ENCODE peak calls at places on chromosomes 4 and X, in five cellular contexts. One of them, this sample, is unnamed.

GRCh38 chr4:18464160-18464559 is 442.6 kb upstream of the LCORL start:
- DNase-seq in transverse colon: no peak
- DNase-seq in adrenal gland: no peak
- DNase-seq in IMR-90: no peak
- DNase-seq in GM12892: no peak
- DNase-seq in this sample: no peak

GRCh38 chr4:14831447-14831846 is 170.8 kb upstream of the CPEB2 start:
- DNase-seq in IMR-90: no peak
- DNase-seq in GM12892: no peak
- DNase-seq in adrenal gland: no peak
- DNase-seq in transverse colon: no peak
- DNase-seq in this sample: no peak

GRCh38 chrX:154058207-154058997 is 38.7 kb upstream of the IRAK1 start:
- DNase-seq in transverse colon: no peak
- DNase-seq in GM12892: no peak
- DNase-seq in adrenal gland: no peak
- DNase-seq in IMR-90: no peak
- DNase-seq in this sample: no peak

GRCh38 chrX:27680726-27681125 is 90.6 kb downstream of the DCAF8L2 start:
- DNase-seq in IMR-90: peak; percentile 56
- DNase-seq in transverse colon: no peak
- DNase-seq in GM12892: no peak
- DNase-seq in adrenal gland: no peak
- DNase-seq in this sample: no peak

GRCh38 chr4:183300070-183300469 is 20.0 kb downstream of the CLDN22 start:
- DNase-seq in adrenal gland: no peak
- DNase-seq in GM12892: no peak
- DNase-seq in IMR-90: peak; percentile 75
- DNase-seq in transverse colon: no peak
- DNase-seq in this sample: no peak

GRCh38 chrX:67568769-67569168 is 24.9 kb downstream of the AR start:
- DNase-seq in IMR-90: no peak
- DNase-seq in GM12892: no peak
- DNase-seq in adrenal gland: no peak
- DNase-seq in transverse colon: no peak
- DNase-seq in this sample: no peak

GRCh38 chr4:11748169-11748872 is 319.6 kb upstream of the HS3ST1 start:
- DNase-seq in IMR-90: peak; percentile 87
- DNase-seq in transverse colon: no peak
- DNase-seq in adrenal gland: peak; percentile 32
- DNase-seq in GM12892: no peak
- DNase-seq in this sample: no peak

GRCh38 chr4:150240011-150240410 is 161.8 kb downstream of the DCLK2 start:
- DNase-seq in GM12892: no peak
- DNase-seq in transverse colon: no peak
- DNase-seq in adrenal gland: no peak
- DNase-seq in IMR-90: no peak
- DNase-seq in this sample: no peak

GRCh38 chrX:11151799-11152591 is 40.9 kb downstream of the HCCS start:
- DNase-seq in GM12892: no peak
- DNase-seq in adrenal gland: no peak
- DNase-seq in IMR-90: no peak
- DNase-seq in transverse colon: no peak
- DNase-seq in this sample: no peak

GRCh38 chr4:130479020-130479419 is 1383.1 kb downstream of the C4orf33 start:
- DNase-seq in transverse colon: no peak
- DNase-seq in GM12892: no peak
- DNase-seq in IMR-90: peak; percentile 29
- DNase-seq in adrenal gland: no peak
- DNase-seq in this sample: no peak

GRCh38 chr4:8761824-8762205 is 109.8 kb downstream of the HMX1 start:
- DNase-seq in GM12892: no peak
- DNase-seq in transverse colon: no peak
- DNase-seq in IMR-90: no peak
- DNase-seq in adrenal gland: no peak
- DNase-seq in this sample: no peak

GRCh38 chr4:113270520-113271319 is 221.3 kb downstream of the ANK2 start:
- DNase-seq in adrenal gland: no peak
- DNase-seq in GM12892: no peak
- DNase-seq in IMR-90: no peak
- DNase-seq in transverse colon: no peak
- DNase-seq in this sample: no peak

GRCh38 chr4:8385611-8386010 is 54.9 kb downstream of the ACOX3 start:
- DNase-seq in IMR-90: no peak
- DNase-seq in adrenal gland: peak; percentile 43
- DNase-seq in transverse colon: no peak
- DNase-seq in GM12892: no peak
- DNase-seq in this sample: no peak

GRCh38 chr4:14524236-14524635 is 478.0 kb upstream of the CPEB2 start:
- DNase-seq in IMR-90: no peak
- DNase-seq in transverse colon: no peak
- DNase-seq in GM12892: no peak
- DNase-seq in adrenal gland: no peak
- DNase-seq in this sample: no peak

GRCh38 chr4:112031712-112032328 is 113.4 kb upstream of the FAM241A start:
- DNase-seq in adrenal gland: peak; percentile 33
- DNase-seq in IMR-90: peak; percentile 50
- DNase-seq in transverse colon: peak; percentile 16
- DNase-seq in GM12892: no peak
- DNase-seq in this sample: no peak

GRCh38 chr4:54961357-54961975 is 163.9 kb downstream of the KDR start:
- DNase-seq in IMR-90: peak; percentile 52
- DNase-seq in transverse colon: no peak
- DNase-seq in GM12892: no peak
- DNase-seq in adrenal gland: no peak
- DNase-seq in this sample: no peak

GRCh38 chrX:77505227-77505626 is 58.0 kb downstream of the FGF16 start:
- DNase-seq in transverse colon: no peak
- DNase-seq in adrenal gland: no peak
- DNase-seq in IMR-90: peak; percentile 69
- DNase-seq in GM12892: no peak
- DNase-seq in this sample: no peak

GRCh38 chr4:105140684-105141490 is 5.8 kb upstream of the TET2 start:
- DNase-seq in IMR-90: no peak
- DNase-seq in GM12892: no peak
- DNase-seq in adrenal gland: peak; percentile 41
- DNase-seq in transverse colon: peak; percentile 18
- DNase-seq in this sample: no peak

GRCh38 chr4:127975121-127975770 is 10.0 kb downstream of the ABHD18 start:
- DNase-seq in adrenal gland: no peak
- DNase-seq in IMR-90: peak; percentile 82
- DNase-seq in GM12892: no peak
- DNase-seq in transverse colon: no peak
- DNase-seq in this sample: no peak

GRCh38 chr4:118904935-118905334 is 16.3 kb downstream of the SYNPO2 start:
- DNase-seq in GM12892: no peak
- DNase-seq in transverse colon: no peak
- DNase-seq in adrenal gland: no peak
- DNase-seq in IMR-90: peak; percentile 17
- DNase-seq in this sample: no peak

GRCh38 chr4:25813705-25814104 is 49.1 kb downstream of the SEL1L3 start:
- DNase-seq in IMR-90: peak; percentile 75
- DNase-seq in adrenal gland: peak; percentile 43
- DNase-seq in transverse colon: no peak
- DNase-seq in GM12892: no peak
- DNase-seq in this sample: peak; percentile 17

GRCh38 chr4:84958434-84958833 is 8.1 kb downstream of the WDFY3 start:
- DNase-seq in IMR-90: no peak
- DNase-seq in transverse colon: no peak
- DNase-seq in adrenal gland: no peak
- DNase-seq in GM12892: no peak
- DNase-seq in this sample: no peak

GRCh38 chr4:165600959-165601674 is 222.3 kb downstream of the CPE start:
- DNase-seq in GM12892: no peak
- DNase-seq in adrenal gland: no peak
- DNase-seq in IMR-90: no peak
- DNase-seq in transverse colon: no peak
- DNase-seq in this sample: no peak

GRCh38 chr4:33959519-33959918 is 2284.8 kb downstream of the ARAP2 start:
- DNase-seq in transverse colon: no peak
- DNase-seq in IMR-90: no peak
- DNase-seq in GM12892: no peak
- DNase-seq in adrenal gland: no peak
- DNase-seq in this sample: no peak

GRCh38 chrX:1416965-1417760 is 25.2 kb upstream of the SLC25A6 start:
- DNase-seq in IMR-90: no peak
- DNase-seq in GM12892: no peak
- DNase-seq in adrenal gland: no peak
- DNase-seq in transverse colon: no peak
- DNase-seq in this sample: no peak

GRCh38 chr4:53748328-53748772 is 157.1 kb upstream of the LNX1 start:
- DNase-seq in GM12892: peak; percentile 32
- DNase-seq in adrenal gland: no peak
- DNase-seq in transverse colon: peak; percentile 43
- DNase-seq in IMR-90: no peak
- DNase-seq in this sample: no peak

GRCh38 chr4:88630756-88631155 is 38.5 kb downstream of the HERC3 start:
- DNase-seq in transverse colon: no peak
- DNase-seq in GM12892: no peak
- DNase-seq in IMR-90: peak; percentile 80
- DNase-seq in adrenal gland: no peak
- DNase-seq in this sample: peak; percentile 16

GRCh38 chrX:151899622-151900021 is 13.1 kb upstream of the MAGEA4 start:
- DNase-seq in IMR-90: peak; percentile 1
- DNase-seq in GM12892: no peak
- DNase-seq in transverse colon: no peak
- DNase-seq in adrenal gland: no peak
- DNase-seq in this sample: no peak

DNA sequence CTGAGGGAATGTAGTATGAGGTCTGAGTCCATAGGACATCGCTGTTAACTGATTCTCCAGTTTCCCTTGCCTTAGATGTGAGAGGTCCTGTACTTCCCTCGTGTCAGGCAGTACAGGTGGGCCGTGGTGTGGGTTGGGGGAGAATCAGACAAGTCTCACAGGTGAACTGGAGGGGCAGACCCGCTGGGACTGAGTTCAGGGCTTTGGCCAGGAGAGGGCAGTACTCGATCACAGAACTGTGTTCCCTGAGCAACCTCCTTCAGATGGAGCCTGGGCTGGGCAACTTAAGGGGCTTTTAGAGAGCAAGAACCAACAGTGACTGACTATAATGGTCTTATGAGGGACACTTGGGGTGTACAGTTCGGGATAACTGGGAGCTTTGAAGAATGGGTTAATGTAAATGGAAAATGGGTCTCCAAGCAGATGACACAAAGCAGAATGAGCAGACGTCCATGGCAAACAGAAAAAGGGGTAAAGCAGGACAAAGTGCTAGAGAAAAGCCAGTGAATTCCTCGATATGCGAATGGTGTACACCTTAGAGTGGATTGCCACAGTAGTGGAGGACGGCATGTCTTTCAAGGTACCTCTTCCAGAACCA is 83.6 kb downstream of the CCNG2 start:
- DNase-seq in transverse colon: peak; percentile 62
- DNase-seq in IMR-90: peak; percentile 49
- DNase-seq in GM12892: peak; percentile 19
- DNase-seq in adrenal gland: peak; percentile 63
- DNase-seq in this sample: peak; percentile 20
- TF ChIP-seq POLR2A in transverse colon: no peak
- TF ChIP-seq POLR2A in IMR-90: no peak
- TF ChIP-seq POLR2A in GM12892: no peak
- TF ChIP-seq POLR2A in adrenal gland: no peak
- TF ChIP-seq POLR2A in this sample: no peak

GRCh38 chrX:53227224-53227765 is 2.3 kb upstream of the KDM5C start:
- DNase-seq in transverse colon: no peak
- DNase-seq in IMR-90: no peak
- DNase-seq in GM12892: no peak
- DNase-seq in adrenal gland: no peak
- DNase-seq in this sample: no peak

GRCh38 chrX:53223068-53223693 is 1.8 kb downstream of the KDM5C start:
- DNase-seq in GM12892: no peak
- DNase-seq in IMR-90: no peak
- DNase-seq in adrenal gland: no peak
- DNase-seq in transverse colon: peak; percentile 26
- DNase-seq in this sample: no peak

GRCh38 chrX:53230116-53230515 is 5.1 kb upstream of the KDM5C start:
- DNase-seq in IMR-90: no peak
- DNase-seq in GM12892: no peak
- DNase-seq in adrenal gland: no peak
- DNase-seq in transverse colon: no peak
- DNase-seq in this sample: no peak

GRCh38 chrX:53223955-53224859 is 800 bp downstream of the KDM5C start:
- DNase-seq in adrenal gland: peak; percentile 36
- DNase-seq in transverse colon: peak; percentile 22
- DNase-seq in IMR-90: peak; percentile 85
- DNase-seq in GM12892: no peak
- DNase-seq in this sample: peak; percentile 31

GRCh38 chrX:53224860-53225797 is at the start of gene KDM5C:
- DNase-seq in GM12892: peak; percentile 95
- DNase-seq in adrenal gland: peak; percentile 96
- DNase-seq in transverse colon: peak; percentile 95
- DNase-seq in IMR-90: peak; percentile 94
- DNase-seq in this sample: peak; percentile 51
- TF ChIP-seq POLR2A in GM12892: peak; percentile 93
- TF ChIP-seq POLR2A in adrenal gland: peak; percentile 6
- TF ChIP-seq POLR2A in transverse colon: peak; percentile 72
- TF ChIP-seq POLR2A in IMR-90: peak; percentile 93
- TF ChIP-seq POLR2A in this sample: peak; percentile 81

GRCh38 chr4:73222466-73223257 is 35.9 kb downstream of the ANKRD17 start:
- DNase-seq in transverse colon: peak; percentile 46
- DNase-seq in GM12892: no peak
- DNase-seq in adrenal gland: peak; percentile 69
- DNase-seq in IMR-90: peak; percentile 97
- DNase-seq in this sample: peak; percentile 35
- TF ChIP-seq POLR2A in transverse colon: peak; percentile 67
- TF ChIP-seq POLR2A in GM12892: peak; percentile 62
- TF ChIP-seq POLR2A in adrenal gland: peak; percentile 40
- TF ChIP-seq POLR2A in IMR-90: peak; percentile 90
- TF ChIP-seq POLR2A in this sample: no peak

DNA sequence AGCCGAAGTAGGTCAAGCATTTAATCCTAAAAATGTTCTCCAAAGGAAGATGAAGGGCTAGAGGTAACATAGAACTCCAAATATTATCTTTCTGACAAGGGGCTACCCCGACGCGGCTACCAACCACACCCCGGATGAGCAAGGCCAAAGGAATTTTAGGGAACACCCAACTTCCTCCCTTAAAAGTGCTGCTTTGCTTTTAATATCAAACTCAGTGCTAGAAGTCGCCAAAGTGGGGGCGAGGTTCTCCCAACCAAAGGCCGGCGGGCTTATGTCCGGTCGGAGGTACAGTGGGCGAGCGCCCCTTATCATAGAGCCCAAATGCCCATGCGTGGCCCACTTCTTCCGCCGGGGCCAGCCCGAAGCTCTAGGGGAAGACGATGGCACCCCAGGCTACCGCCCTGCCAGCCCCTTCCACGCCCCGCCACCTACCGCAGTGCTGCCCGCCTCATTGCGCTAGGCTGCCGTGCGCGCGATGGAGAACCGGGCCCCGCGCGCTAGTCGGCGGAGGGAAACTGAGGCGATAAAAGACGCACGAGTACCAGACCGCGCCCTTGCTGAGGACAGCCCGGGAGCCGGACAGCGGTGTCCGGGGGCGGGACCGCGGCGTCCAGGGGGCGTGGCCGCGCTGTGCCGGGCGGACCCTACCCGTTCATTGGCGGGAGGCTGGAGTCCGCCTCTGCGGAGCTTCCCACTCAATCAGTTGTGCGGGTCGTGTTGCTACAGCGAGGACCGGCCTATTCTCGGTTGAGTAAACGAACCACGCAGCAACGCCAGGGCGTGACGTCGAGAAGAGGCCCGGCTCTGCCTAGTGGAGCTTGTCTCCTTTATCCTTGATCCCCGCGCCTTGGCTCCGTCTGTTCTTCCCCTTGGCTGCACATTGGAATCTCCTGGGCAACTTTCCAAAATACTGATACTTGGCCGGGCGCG is at the start of gene ACOT9:
- DNase-seq in GM12892: peak; percentile 74
- DNase-seq in IMR-90: peak; percentile 95
- DNase-seq in transverse colon: peak; percentile 91
- DNase-seq in adrenal gland: peak; percentile 97
- DNase-seq in this sample: peak; percentile 41
- TF ChIP-seq POLR2A in GM12892: peak; percentile 26
- TF ChIP-seq POLR2A in IMR-90: peak; percentile 78
- TF ChIP-seq POLR2A in transverse colon: peak; percentile 80
- TF ChIP-seq POLR2A in adrenal gland: peak; percentile 60
- TF ChIP-seq POLR2A in this sample: peak; percentile 77

This sample was measured in H54.